ENCODE peak calls at places on chromosomes 13 and 19, in nine cellular contexts. N is fibroblast of lung; Y is thoracic aorta; T is uterus; C is adrenal gland; W is Panc1; Z is CD8-positive, alpha-beta memory T cell; Q is CD8-positive, alpha-beta T cell; U is sigmoid colon. G is an unnamed sample. For H3K4me1, the result is how much of the 10 kb centered on the place peaks cover.

GRCh38 chr19:47493378-47494210 is 9.6 kb upstream of the KPTN start:
- DNase-seq in W (no peak), T (no peak), Y (no peak), U (no peak), Q (no peak), Z (no peak), N (no peak), C (no peak), G (no peak)

GRCh38 chr19:51971624-51972023 is 15.0 kb downstream of the ZNF350 start:
- DNase-seq in C (no peak), U (no peak), Z (no peak), W (no peak), Q (peak), N (peak), T (no peak), Y (no peak), G (no peak)

GRCh38 chr19:10695401-10696398 is 5.5 kb upstream of the QTRT1 start:
- DNase-seq in W (no peak), C (peak), N (peak), Q (peak), T (peak), U (peak), Z (peak), Y (peak), G (peak)

GRCh38 chr13:101640797-101641400 is 188.4 kb downstream of the ITGBL1 start:
- DNase-seq in Y (no peak), W (no peak), U (no peak), Q (no peak), T (no peak), Z (no peak), N (peak), C (no peak), G (no peak)

GRCh38 chr13:108302279-108302678 is 32.8 kb downstream of the TNFSF13B start:
- DNase-seq in C (no peak), U (no peak), T (no peak), N (no peak), W (no peak), Z (no peak), Y (no peak), Q (no peak), G (no peak)

GRCh38 chr19:9597027-9597426 is 12.7 kb upstream of the ZNF121 start:
- DNase-seq in T (no peak), U (no peak), N (peak), Z (no peak), Y (no peak), C (no peak), Q (no peak), W (peak), G (no peak)

GRCh38 chr19:280541-281007 is 10.6 kb downstream of the PLPP2 start:
- DNase-seq in N (no peak), W (no peak), C (no peak), T (no peak), Z (no peak), Y (no peak), U (no peak), Q (no peak), G (no peak)

GRCh38 chr13:58048670-58049069 is 417.1 kb downstream of the PCDH17 start:
- DNase-seq in W (no peak), U (no peak), N (peak), Y (no peak), T (no peak), C (no peak), Z (no peak), Q (no peak), G (no peak)

GRCh38 chr19:33905937-33906577 is 109.4 kb downstream of the KCTD15 start:
- DNase-seq in Z (no peak), N (no peak), T (peak), C (peak), W (no peak), U (peak), Y (no peak), Q (no peak), G (peak)

GRCh38 chr13:27338816-27339215 is 68.2 kb downstream of the RASL11A start:
- DNase-seq in Z (no peak), W (no peak), N (no peak), T (no peak), Q (no peak), U (no peak), C (no peak), Y (no peak), G (no peak)

GRCh38 chr19:16899566-16900075 is 10.8 kb downstream of the F2RL3 start:
- DNase-seq in U (no peak), N (peak), T (no peak), Y (no peak), W (peak), C (no peak), Z (no peak), Q (no peak), G (no peak)

GRCh38 chr19:17264641-17264979 is at the start of gene USHBP1:
- DNase-seq in W (no peak), U (no peak), T (no peak), Z (no peak), Y (no peak), C (no peak), Q (no peak), N (no peak), G (no peak)

GRCh38 chr13:99415851-99416331 is 85.4 kb upstream of the TM9SF2 start:
- DNase-seq in C (peak), Q (peak), N (no peak), W (no peak), T (no peak), Z (peak), U (no peak), Y (no peak), G (no peak)

GRCh38 chr13:99418663-99419140 is 82.6 kb upstream of the TM9SF2 start:
- DNase-seq in C (no peak), N (no peak), T (no peak), W (no peak), Q (no peak), Y (no peak), Z (no peak), U (no peak), G (no peak)

GRCh38 chr13:99416411-99417121 is 84.7 kb upstream of the TM9SF2 start:
- DNase-seq in Y (no peak), T (no peak), C (peak), N (no peak), W (no peak), U (no peak), Q (no peak), Z (peak), G (no peak)

GRCh38 chr13:99417821-99418662 is 83.2 kb upstream of the TM9SF2 start:
- DNase-seq in Y (no peak), N (no peak), C (no peak), U (no peak), Z (no peak), Q (no peak), W (no peak), T (no peak), G (no peak)

GRCh38 chr13:99417151-99417820 is 84.0 kb upstream of the TM9SF2 start:
- DNase-seq in W (no peak), T (no peak), C (no peak), Y (no peak), Q (no peak), U (no peak), Z (peak), N (no peak), G (no peak)
- H3K4me1 ChIP-seq in W (under half), T (under half), C (under half), Y (under half), Q (half or more), U (under half), Z (half or more), N (under half), G (under half)

GRCh38 chr13:39452412-39452811 is 150.6 kb downstream of the LHFPL6 start:
- DNase-seq in Y (no peak), Z (no peak), T (no peak), Q (no peak), W (no peak), C (no peak), N (no peak), U (no peak), G (no peak)

GRCh38 chr13:39461685-39462266 is 141.2 kb downstream of the LHFPL6 start:
- DNase-seq in T (no peak), Z (no peak), N (no peak), C (no peak), W (no peak), U (no peak), Y (no peak), Q (no peak), G (no peak)

GRCh38 chr13:39455534-39456175 is 147.3 kb downstream of the LHFPL6 start:
- DNase-seq in T (no peak), W (no peak), Q (no peak), U (no peak), Y (no peak), Z (no peak), N (peak), C (no peak), G (no peak)

GRCh38 chr13:39452834-39453233 is 150.2 kb downstream of the LHFPL6 start:
- DNase-seq in C (no peak), T (no peak), Z (no peak), W (no peak), N (no peak), Y (no peak), U (no peak), Q (no peak), G (no peak)

DNA sequence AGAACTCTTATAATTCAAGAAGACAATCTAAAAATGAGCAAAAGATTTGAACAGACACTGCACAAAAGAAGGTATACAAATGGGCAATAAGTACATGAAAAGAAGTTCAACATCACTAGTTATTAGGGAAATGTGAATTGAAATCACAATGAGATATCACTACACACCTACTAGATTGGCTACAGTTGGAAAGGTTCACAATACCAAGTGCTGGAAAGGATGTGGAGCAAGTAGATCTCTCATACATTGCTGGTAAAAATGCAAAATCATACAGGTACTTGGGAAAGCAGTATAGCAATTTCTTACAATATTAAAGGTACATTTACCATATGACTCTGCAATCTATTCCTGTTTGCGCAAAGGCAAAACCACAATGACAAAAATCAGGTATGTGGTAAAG is 145.7 kb downstream of the LHFPL6 start:
- DNase-seq in Y (no peak), Q (no peak), W (no peak), U (no peak), T (no peak), C (no peak), N (no peak), Z (no peak), G (no peak)
- H3K4me1 ChIP-seq in Y (under half), Q (under half), W (under half), U (under half), T (under half), C (under half), N (under half), Z (under half), G (under half)

GRCh38 chr13:73943965-73944233 is 190.3 kb downstream of the KLF12 start:
- DNase-seq in Y (no peak), U (no peak), N (no peak), T (no peak), Q (no peak), W (no peak), C (no peak), Z (no peak), G (no peak)

GRCh38 chr13:73943137-73943964 is 190.9 kb downstream of the KLF12 start:
- DNase-seq in Z (peak), Y (no peak), Q (no peak), W (no peak), N (no peak), C (no peak), T (no peak), U (no peak), G (no peak)

GRCh38 chr13:73948848-73949529 is 185.2 kb downstream of the KLF12 start:
- DNase-seq in Z (no peak), N (no peak), U (no peak), Q (no peak), C (no peak), T (no peak), W (no peak), Y (no peak), G (no peak)

GRCh38 chr13:73945371-73945770 is 188.8 kb downstream of the KLF12 start:
- DNase-seq in Q (no peak), T (no peak), Y (no peak), N (peak), W (no peak), Z (no peak), U (no peak), C (no peak), G (no peak)

DNA sequence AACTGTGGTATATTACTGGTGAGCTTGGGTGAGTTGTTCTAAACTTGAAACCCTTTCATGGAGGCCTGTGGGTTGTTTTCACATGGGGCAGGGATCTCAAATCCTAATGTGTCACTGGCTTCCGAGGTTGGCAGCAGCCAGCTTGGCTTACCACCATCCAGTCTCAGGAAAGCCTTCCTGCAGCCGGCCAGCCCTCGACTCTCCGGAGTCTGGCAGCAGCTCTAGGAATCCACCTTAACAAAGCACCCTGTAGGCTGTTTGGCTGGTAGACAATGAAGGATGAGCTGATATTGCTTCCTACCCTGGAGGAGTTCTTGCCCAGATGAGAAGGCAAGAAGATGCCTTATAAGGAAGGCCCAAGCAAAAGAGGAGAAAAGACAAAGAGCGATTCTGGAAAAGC is 188.3 kb downstream of the KLF12 start:
- DNase-seq in U (peak), Z (no peak), W (no peak), N (no peak), Y (no peak), T (no peak), Q (no peak), C (no peak), G (no peak)
- H3K4me1 ChIP-seq in U (under half), Z (under half), W (under half), N (under half), Y (under half), T (under half), Q (half or more), C (under half), G (under half)

GRCh38 chr19:3389446-3389778 is 23.0 kb downstream of the NFIC start:
- DNase-seq in U (no peak), W (no peak), Q (no peak), C (no peak), N (no peak), T (no peak), Z (no peak), Y (no peak), G (no peak)

GRCh38 chr19:3386447-3387234 is 20.3 kb downstream of the NFIC start:
- DNase-seq in W (no peak), C (peak), Z (no peak), N (no peak), T (no peak), Y (no peak), U (peak), Q (no peak), G (no peak)

GRCh38 chr19:3392480-3392879 is 26.1 kb downstream of the NFIC start:
- DNase-seq in Y (no peak), U (no peak), W (no peak), N (no peak), T (no peak), C (no peak), Q (no peak), Z (no peak), G (no peak)

GRCh38 chr19:3389876-3390361 is 23.5 kb downstream of the NFIC start:
- DNase-seq in U (peak), C (peak), T (no peak), Z (no peak), N (peak), Q (no peak), Y (no peak), W (no peak), G (no peak)

GRCh38 chr19:3387645-3388589 is 21.5 kb downstream of the NFIC start:
- DNase-seq in Z (no peak), C (peak), N (peak), T (peak), W (no peak), Y (no peak), Q (no peak), U (peak), G (peak)
- H3K4me1 ChIP-seq in Z (under half), C (half or more), N (under half), T (half or more), W (half or more), Y (half or more), Q (under half), U (half or more), G (half or more)

GRCh38 chr13:112912726-112913440 is 56.1 kb upstream of the MCF2L start:
- DNase-seq in W (no peak), C (no peak), Q (no peak), Z (no peak), Y (no peak), T (no peak), U (no peak), N (no peak), G (no peak)
- H3K4me1 ChIP-seq in W (under half), C (under half), Q (under half), Z (under half), Y (under half), T (under half), U (under half), N (under half), G (under half)

GRCh38 chr13:19962894-19963293 is 4.4 kb downstream of the ZMYM2 start:
- DNase-seq in T (no peak), C (no peak), Z (no peak), Y (no peak), Q (no peak), U (no peak), N (no peak), W (no peak), G (no peak)
- H3K4me1 ChIP-seq in T (under half), C (half or more), Z (under half), Y (under half), Q (under half), U (under half), N (under half), W (under half), G (under half)

DNA sequence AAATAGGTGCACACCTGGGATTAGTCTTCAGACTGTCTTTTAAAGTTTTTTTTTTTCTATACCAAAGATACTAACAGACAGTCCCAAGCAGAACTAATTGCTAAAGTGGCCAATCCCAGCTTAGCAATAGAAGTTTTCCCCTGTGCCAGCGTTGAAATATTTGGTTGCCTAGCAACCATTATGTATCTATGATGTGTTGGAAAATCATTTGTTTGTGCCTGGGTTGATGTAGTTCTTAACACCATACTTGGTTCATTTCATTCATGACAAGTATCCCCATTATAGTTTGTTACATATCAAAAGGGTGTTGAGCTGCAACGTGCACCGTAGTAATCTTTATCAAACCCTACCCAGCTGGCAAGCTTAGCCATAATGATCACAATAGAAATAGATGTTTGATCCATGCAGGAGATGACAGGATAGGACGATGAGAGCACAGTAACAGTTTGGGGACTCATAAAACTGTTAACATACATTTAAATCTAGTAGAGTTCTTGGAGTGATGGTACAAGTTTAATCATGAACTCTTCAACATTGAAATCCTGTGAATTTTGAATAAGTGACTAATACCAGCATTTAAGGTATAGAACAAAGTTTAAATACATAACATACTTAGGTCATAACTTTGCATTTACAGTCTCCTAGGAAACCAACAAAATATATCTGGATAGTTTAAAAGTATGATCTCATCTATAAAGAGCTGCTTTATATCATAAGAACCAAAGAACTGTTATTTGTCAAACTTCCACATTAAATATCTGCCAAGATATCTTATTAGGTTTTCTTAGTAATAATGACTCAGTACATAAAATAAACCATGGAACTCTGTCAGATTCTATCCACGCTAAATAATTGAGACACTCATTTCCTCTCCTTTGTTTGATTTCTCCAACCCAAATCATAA is 73.4 kb downstream of the MBNL2 start:
- DNase-seq in U (no peak), C (no peak), T (no peak), W (no peak), Y (no peak), Z (no peak), N (peak), Q (no peak), G (no peak)
- H3K4me1 ChIP-seq in U (half or more), C (under half), T (under half), W (half or more), Y (under half), Z (under half), N (under half), Q (under half), G (under half)